ENCODE peak calls at places on chromosome 2, in seven cellular contexts. W is omental fat pad, S is H9, F is bronchial epithelial cell, C is AG10803, R is ovary, E is GM06990. Q is an unnamed sample.

GRCh38 chr2:153100139-153100538 is 378.4 kb downstream of the RPRM start:
- DNase-seq in W (no peak), S (no peak), F (no peak), C (no peak), R (no peak), E (no peak), Q (no peak)

GRCh38 chr2:118495278-118495677 is 352.2 kb downstream of the EN1 start:
- DNase-seq in W (no peak), S (no peak), F (peak), C (no peak), R (no peak), E (no peak), Q (no peak)

GRCh38 chr2:78979380-78980238 is 45.9 kb upstream of the REG3G start:
- DNase-seq in W (no peak), S (peak), F (peak), C (no peak), R (no peak), E (no peak), Q (no peak)

GRCh38 chr2:153287109-153287801 is 191.3 kb downstream of the RPRM start:
- DNase-seq in W (no peak), S (peak), F (no peak), C (no peak), R (no peak), E (no peak), Q (no peak)

GRCh38 chr2:174012347-174013309 is 47.5 kb upstream of the SP3 start:
- DNase-seq in W (no peak), S (peak), F (no peak), C (peak), R (peak), E (no peak), Q (no peak)

GRCh38 chr2:238389985-238390682 is 36.6 kb upstream of the ASB1 start:
- DNase-seq in W (no peak), S (no peak), F (peak), C (no peak), R (no peak), E (no peak), Q (no peak)

GRCh38 chr2:1136071-1136470 is 185.4 kb downstream of the SNTG2 start:
- DNase-seq in W (no peak), S (no peak), F (no peak), C (peak), R (no peak), E (no peak), Q (no peak)

GRCh38 chr2:235675678-235676535 is 182.1 kb downstream of the AGAP1 start:
- DNase-seq in W (no peak), S (no peak), F (peak), C (peak), R (no peak), E (no peak), Q (no peak)

GRCh38 chr2:157838442-157839161 is 37.5 kb downstream of the ACVR1 start:
- DNase-seq in W (no peak), S (no peak), F (peak), C (peak), R (peak), E (no peak), Q (no peak)

GRCh38 chr2:111898703-111899514 is 502 bp downstream of the MERTK start:
- DNase-seq in W (peak), S (no peak), F (no peak), C (no peak), R (no peak), E (peak), Q (no peak)

GRCh38 chr2:10326707-10327594 is 24.2 kb downstream of the HPCAL1 start:
- DNase-seq in W (no peak), S (no peak), F (no peak), C (no peak), R (no peak), E (no peak), Q (no peak)

GRCh38 chr2:173884403-173884802 is 80.8 kb downstream of the SP3 start:
- DNase-seq in W (no peak), S (peak), F (peak), C (peak), R (peak), E (no peak), Q (no peak)

GRCh38 chr2:176614049-176614448 is 344.8 kb downstream of the MTX2 start:
- DNase-seq in W (no peak), S (no peak), F (no peak), C (no peak), R (no peak), E (no peak), Q (no peak)

GRCh38 chr2:124658373-124658772 is 633.3 kb downstream of the CNTNAP5 start:
- DNase-seq in W (no peak), S (no peak), F (no peak), C (no peak), R (no peak), E (no peak), Q (no peak)

GRCh38 chr2:239807568-239807967 is 217.6 kb downstream of the NDUFA10 start:
- DNase-seq in W (no peak), S (no peak), F (no peak), C (no peak), R (no peak), E (no peak), Q (peak)

GRCh38 chr2:222844323-222844722 is 16.5 kb upstream of the ACSL3 start:
- DNase-seq in W (no peak), S (no peak), F (peak), C (peak), R (no peak), E (no peak), Q (no peak)

GRCh38 chr2:8500124-8501054 is 181.5 kb upstream of the ID2 start:
- DNase-seq in W (no peak), S (no peak), F (peak), C (peak), R (no peak), E (no peak), Q (no peak)

GRCh38 chr2:113157108-113157896 is 16.5 kb upstream of the PSD4 start:
- DNase-seq in W (no peak), S (peak), F (peak), C (no peak), R (no peak), E (peak), Q (peak)

GRCh38 chr2:20381457-20381856 is 30.8 kb upstream of the PUM2 start:
- DNase-seq in W (no peak), S (no peak), F (peak), C (peak), R (no peak), E (no peak), Q (no peak)

GRCh38 chr2:164009801-164010337 is 274.1 kb upstream of the FIGN start:
- DNase-seq in W (no peak), S (no peak), F (no peak), C (no peak), R (no peak), E (no peak), Q (no peak)

GRCh38 chr2:84716564-84716963 is 164.3 kb downstream of the TRABD2A start:
- DNase-seq in W (no peak), S (no peak), F (no peak), C (no peak), R (no peak), E (no peak), Q (no peak)

DNA sequence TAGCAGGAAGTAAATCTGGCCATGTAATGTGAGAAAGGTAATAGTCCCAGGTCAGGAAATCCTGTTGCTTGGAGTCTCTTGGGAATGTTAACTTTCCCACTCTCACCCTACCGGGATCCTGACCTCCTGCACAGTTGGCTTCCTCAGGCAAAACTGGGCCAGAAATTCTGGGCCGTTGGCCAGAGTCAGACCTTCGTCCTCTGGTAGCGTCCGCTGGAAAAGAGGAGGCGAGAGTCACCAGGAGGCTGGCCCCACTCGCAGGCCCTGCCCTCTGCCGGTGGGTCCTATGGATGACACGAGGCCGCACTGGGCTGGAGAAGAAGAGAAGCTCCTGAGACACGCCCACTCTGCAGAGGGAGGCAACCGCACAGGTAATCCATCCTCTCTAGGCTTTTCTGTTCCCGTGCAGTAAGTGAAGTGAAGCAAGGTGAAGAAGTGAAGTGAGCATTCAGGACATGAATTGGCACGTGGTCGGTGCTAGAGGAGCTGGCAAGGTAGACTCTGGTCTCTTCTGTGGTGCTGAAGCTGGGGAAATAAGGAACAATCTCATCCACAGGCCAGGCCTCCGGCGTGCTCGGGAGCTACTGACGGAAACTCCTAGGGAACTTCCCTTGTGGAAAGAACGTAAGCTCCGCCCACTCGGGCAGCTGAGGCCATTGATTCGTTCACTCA is 182.7 kb upstream of the GLI2 start:
- DNase-seq in W (peak), S (peak), F (peak), C (peak), R (peak), E (no peak), Q (no peak)
- TF ChIP-seq CTCF in W (peak), S (peak), F (peak), C (peak), R (no peak), E (peak), Q (peak)

GRCh38 chr2:32008811-32009478 is 1.9 kb downstream of the MEMO1 start:
- DNase-seq in W (no peak), S (no peak), F (peak), C (peak), R (no peak), E (no peak), Q (peak)
- TF ChIP-seq CTCF in W (no peak), S (no peak), F (no peak), C (no peak), R (no peak), E (no peak), Q (no peak)

DNA sequence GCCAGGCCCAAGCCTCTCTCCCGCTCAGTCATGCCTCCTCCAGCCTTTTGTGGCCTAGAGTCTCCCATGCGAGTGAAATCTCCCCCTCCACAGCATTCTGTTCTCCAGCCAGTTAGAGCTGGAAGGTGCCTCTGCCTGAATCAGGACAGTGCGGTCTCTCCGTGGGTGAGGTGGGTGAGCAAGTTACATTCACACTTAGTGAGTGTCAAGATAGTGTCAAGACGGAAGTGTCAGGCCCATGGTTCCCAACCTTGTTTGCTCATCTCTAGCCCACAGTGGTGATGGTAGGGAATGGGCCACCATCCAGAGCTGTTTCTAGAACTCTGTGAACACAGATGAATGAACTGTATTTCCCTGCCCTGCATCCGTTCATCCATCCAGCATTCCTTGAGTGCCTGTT is 59.5 kb downstream of the LPIN1 start:
- DNase-seq in W (no peak), S (no peak), F (no peak), C (no peak), R (no peak), E (no peak), Q (no peak)
- TF ChIP-seq CTCF in W (no peak), S (no peak), F (no peak), C (no peak), R (no peak), E (no peak), Q (no peak)

DNA sequence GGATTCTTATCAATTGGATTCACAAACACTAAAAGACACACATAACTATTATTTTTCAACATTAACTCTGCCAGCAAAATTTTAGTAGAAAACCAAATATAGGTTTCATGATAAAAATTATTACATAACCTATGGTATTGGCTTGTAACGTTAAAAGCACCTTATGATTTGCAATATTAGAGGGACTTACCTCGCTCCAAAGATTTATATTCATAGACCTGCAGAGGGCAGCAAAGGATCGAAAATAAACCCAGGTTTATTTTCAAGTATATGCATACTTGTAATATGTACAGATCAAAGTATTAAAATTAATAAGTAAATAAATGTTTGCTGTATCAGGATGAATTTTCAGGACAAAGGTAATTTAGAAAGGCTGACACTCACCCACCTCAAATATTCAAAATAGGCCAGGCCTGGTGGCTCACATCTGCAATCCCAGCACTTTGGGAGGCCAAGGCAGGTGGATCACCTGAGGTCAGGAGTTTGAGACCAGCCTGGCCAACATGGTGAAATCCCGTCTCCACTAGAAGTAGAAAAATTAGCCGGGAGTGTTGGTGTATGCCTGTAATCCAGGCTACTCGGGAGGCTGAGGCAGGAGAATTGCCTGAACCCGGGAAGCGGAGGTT is 45.3 kb downstream of the LRPPRC start:
- DNase-seq in W (no peak), S (no peak), F (peak), C (peak), R (no peak), E (no peak), Q (no peak)
- TF ChIP-seq CTCF in W (no peak), S (peak), F (no peak), C (peak), R (no peak), E (peak), Q (peak)

GRCh38 chr2:216508229-216508628 is 9.6 kb downstream of the RPL37A start:
- DNase-seq in W (no peak), S (no peak), F (no peak), C (no peak), R (no peak), E (no peak), Q (no peak)
- TF ChIP-seq CTCF in W (no peak), S (no peak), F (no peak), C (no peak), R (no peak), E (no peak), Q (no peak)

Q was measured in osteocyte.